ENCODE peak calls at places on chromosome 10, in four cellular contexts. S, Q, I and A are unnamed samples.

GRCh38 chr10:26215923-26216576 is 524 bp upstream of the GAD2 start:
- DNase-seq in I (peak), S (no peak), Q (peak), A (no peak)

GRCh38 chr10:50417486-50417905 is 166.2 kb upstream of the ASAH2 start:
- DNase-seq in I (peak), Q (no peak), S (peak), A (no peak)

GRCh38 chr10:45602082-45602730 is 70.4 kb downstream of the ZFAND4 start:
- DNase-seq in S (no peak), Q (no peak), I (peak), A (no peak)

GRCh38 chr10:98536551-98536950 is 89.8 kb upstream of the HPS1 start:
- DNase-seq in I (peak), Q (no peak), S (no peak), A (no peak)

GRCh38 chr10:33459597-33459996 is 125.1 kb upstream of the NRP1 start:
- DNase-seq in Q (no peak), I (no peak), S (no peak), A (no peak)

GRCh38 chr10:12869427-12869826 is 132.1 kb downstream of the CCDC3 start:
- DNase-seq in S (no peak), Q (no peak), I (no peak), A (no peak)

GRCh38 chr10:34581871-34582532 is 233.1 kb downstream of the PARD3 start:
- DNase-seq in S (no peak), Q (no peak), I (peak), A (no peak)

GRCh38 chr10:132397036-132397541 is at the start of gene PWWP2B:
- DNase-seq in Q (peak), S (no peak), I (peak), A (no peak)

GRCh38 chr10:28541695-28542365 is 8.9 kb downstream of the WAC start:
- DNase-seq in S (no peak), Q (peak), I (no peak), A (no peak)
- TF ChIP-seq CTCF in S (no peak), Q (peak), I (no peak), A (no peak)

GRCh38 chr10:74919671-74920070 is 93.3 kb downstream of the KAT6B start:
- DNase-seq in Q (no peak), S (no peak), I (no peak), A (no peak)
- TF ChIP-seq CTCF in Q (no peak), S (no peak), I (no peak), A (no peak)

GRCh38 chr10:115441907-115442520 is 348.8 kb downstream of the ATRNL1 start:
- DNase-seq in Q (no peak), S (no peak), I (no peak), A (no peak)
- TF ChIP-seq CTCF in Q (peak), S (no peak), I (no peak), A (no peak)

GRCh38 chr10:86756511-86757109 is at the start of gene BMPR1A:
- DNase-seq in S (peak), I (peak), Q (peak), A (no peak)

GRCh38 chr10:86755454-86755739 is 1.0 kb upstream of the BMPR1A start:
- DNase-seq in S (no peak), Q (no peak), I (no peak), A (no peak)

GRCh38 chr10:86755740-86756510 is 494 bp upstream of the BMPR1A start:
- DNase-seq in Q (peak), S (peak), I (peak), A (peak)

GRCh38 chr10:86758231-86759072 is 2.0 kb downstream of the BMPR1A start:
- DNase-seq in S (no peak), I (peak), Q (no peak), A (no peak)

DNA sequence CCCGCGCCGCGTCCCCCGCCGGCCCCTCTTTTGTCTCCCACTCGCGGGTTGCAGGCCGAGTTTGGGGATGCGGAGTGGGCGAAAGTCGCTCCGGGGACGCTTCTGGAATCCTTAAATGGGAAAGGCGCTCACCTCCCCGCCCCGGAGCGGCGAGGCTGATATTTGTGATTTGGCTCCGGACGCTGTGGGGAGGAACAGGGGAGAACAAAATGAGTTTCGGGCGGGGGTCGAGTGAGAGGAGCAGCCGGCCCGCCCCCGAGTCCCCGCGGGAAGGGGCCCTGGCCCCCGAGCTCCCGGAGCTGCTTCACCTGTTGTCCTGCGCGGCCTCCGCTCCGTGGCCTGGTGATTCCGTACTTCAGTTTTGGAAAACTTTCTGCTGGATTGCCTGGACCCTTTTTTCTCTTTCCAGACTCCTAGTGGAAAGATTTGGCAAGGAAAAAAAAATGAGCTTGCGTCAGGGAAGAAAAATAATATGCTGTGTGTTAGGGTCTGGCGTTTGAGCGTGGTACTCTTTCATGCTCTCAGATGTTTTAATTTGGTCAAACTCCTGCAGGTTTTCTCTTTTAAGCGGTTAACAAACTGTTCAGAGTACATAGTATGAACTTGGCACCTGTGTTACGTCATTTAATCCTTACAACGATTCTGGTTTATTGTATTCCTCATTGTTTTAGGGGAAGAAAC is 831 bp downstream of the BMPR1A start:
- DNase-seq in I (peak), S (peak), Q (peak), A (no peak)
- TF ChIP-seq CTCF in I (peak), S (no peak), Q (peak), A (no peak)

GRCh38 chr10:107409517-107409916 is 245.0 kb upstream of the SORCS1 start:
- DNase-seq in Q (peak), I (peak), S (no peak), A (no peak)
- TF ChIP-seq CTCF in Q (peak), I (peak), S (no peak), A (no peak)

GRCh38 chr10:43352951-43353350 is 18.5 kb upstream of the FXYD4 start:
- DNase-seq in S (no peak), I (no peak), Q (no peak), A (no peak)

GRCh38 chr10:43355749-43356371 is 15.6 kb upstream of the FXYD4 start:
- DNase-seq in I (no peak), S (no peak), Q (no peak), A (no peak)

GRCh38 chr10:43354879-43355380 is 16.5 kb upstream of the FXYD4 start:
- DNase-seq in I (no peak), S (no peak), Q (peak), A (no peak)

GRCh38 chr10:43353495-43354324 is 17.7 kb upstream of the FXYD4 start:
- DNase-seq in Q (no peak), I (no peak), S (no peak), A (no peak)

DNA sequence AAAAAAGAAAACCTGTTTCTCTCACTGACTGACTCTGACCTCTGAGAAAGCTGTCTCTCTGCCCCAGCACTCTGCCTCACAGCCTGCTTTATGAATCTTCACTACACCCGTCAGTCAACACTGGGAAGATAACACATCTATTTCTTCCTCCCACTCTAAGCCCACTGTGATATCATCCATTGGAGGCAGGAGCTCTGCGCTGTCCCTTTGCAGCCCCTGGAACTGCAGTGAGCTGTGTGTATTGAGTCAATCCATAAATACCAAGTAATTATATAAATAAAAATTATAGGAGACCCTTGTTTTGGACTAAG is 17.2 kb upstream of the FXYD4 start:
- DNase-seq in I (no peak), Q (no peak), S (no peak), A (no peak)
- TF ChIP-seq CTCF in I (no peak), Q (no peak), S (no peak), A (no peak)